ENCODE peak calls at places on chromosomes 4 and X, in four cellular contexts. X, G, B and R are unnamed samples.

GRCh38 chrX:153469811-153470410 is 465 bp downstream of the HAUS7 start:
- DNase-seq in B (no peak), G (peak; percentile 41), X (no peak), R (no peak)

GRCh38 chr4:168484626-168485025 is 4.3 kb upstream of the DDX60L start:
- DNase-seq in X (no peak), G (no peak), B (no peak), R (no peak)

GRCh38 chr4:16967722-16968121 is 69.3 kb upstream of the LDB2 start:
- DNase-seq in B (no peak), G (peak; percentile 21), X (no peak), R (no peak)

GRCh38 chr4:122584517-122584916 is 36.3 kb downstream of the IL21 start:
- DNase-seq in X (peak; percentile 25), B (no peak), G (no peak), R (no peak)

GRCh38 chrX:78042601-78043000 is 61.4 kb upstream of the PGK1 start:
- DNase-seq in X (no peak), G (no peak), B (no peak), R (no peak)

GRCh38 chr4:121876976-121877773 is 6.9 kb upstream of the BBS7 start:
- DNase-seq in G (no peak), X (no peak), B (no peak), R (no peak)

GRCh38 chr4:9984621-9985020 is 36.7 kb downstream of the SLC2A9 start:
- DNase-seq in X (no peak), G (no peak), B (no peak), R (no peak)

GRCh38 chrX:52852110-52852872 is 15.6 kb downstream of the XAGE3 start:
- DNase-seq in X (no peak), G (no peak), B (no peak), R (no peak)

GRCh38 chrX:46268429-46268828 is 276.8 kb downstream of the ZNF674 start:
- DNase-seq in X (no peak), G (peak; percentile 35), B (no peak), R (no peak)

GRCh38 chrX:108019382-108019857 is 25.4 kb upstream of the VSIG1 start:
- DNase-seq in B (no peak), X (no peak), G (no peak), R (no peak)

GRCh38 chr4:138196153-138196552 is 46.0 kb downstream of the SLC7A11 start:
- DNase-seq in B (no peak), X (no peak), G (no peak), R (no peak)

GRCh38 chr4:127622621-127622922 is 10.2 kb upstream of the INTU start:
- DNase-seq in X (no peak), B (no peak), G (peak; percentile 38), R (no peak)

GRCh38 chr4:82696117-82696516 is 102.5 kb downstream of the SCD5 start:
- DNase-seq in X (no peak), B (no peak), G (no peak), R (no peak)

GRCh38 chr4:68249434-68249833 is 3.9 kb upstream of the TMPRSS11B start:
- DNase-seq in G (no peak), X (peak; percentile 20), B (no peak), R (no peak)

GRCh38 chr4:128394778-128395177 is 107.2 kb upstream of the PGRMC2 start:
- DNase-seq in G (no peak), X (no peak), B (no peak), R (no peak)

GRCh38 chrX:110143454-110144210 is 140.7 kb downstream of the TMEM164 start:
- DNase-seq in X (no peak), G (no peak), B (no peak), R (no peak)

GRCh38 chr4:96525901-96526300 is 686.0 kb downstream of the PDHA2 start:
- DNase-seq in G (no peak), X (no peak), B (no peak), R (no peak)

GRCh38 chr4:38226170-38226569 is 266.0 kb downstream of the PTTG2 start:
- DNase-seq in X (no peak), B (no peak), G (no peak), R (no peak)

GRCh38 chrX:55033429-55033828 is 2.7 kb upstream of the ALAS2 start:
- DNase-seq in X (no peak), B (no peak), G (no peak), R (no peak)

GRCh38 chr4:155837203-155837796 is 28.8 kb downstream of the ASIC5 start:
- DNase-seq in G (no peak), B (no peak), X (no peak), R (no peak)

GRCh38 chr4:112176596-112176995 is 31.3 kb downstream of the FAM241A start:
- DNase-seq in G (no peak), X (no peak), B (no peak), R (no peak)

GRCh38 chr4:163191999-163192398 is 25.3 kb upstream of the NAF1 start:
- DNase-seq in X (no peak), G (no peak), B (no peak), R (no peak)

GRCh38 chrX:30278365-30278764 is 30.8 kb downstream of the NR0B1 start:
- DNase-seq in X (no peak), G (no peak), B (no peak), R (no peak)

GRCh38 chrX:144335402-144335801 is 451.5 kb downstream of the UBE2NL start:
- DNase-seq in G (no peak), B (no peak), X (no peak), R (no peak)

GRCh38 chr4:153154010-153154975 is 50.0 kb upstream of the TRIM2 start:
- DNase-seq in X (no peak), B (no peak), G (peak; percentile 38), R (no peak)

GRCh38 chr4:153159016-153159415 is 45.2 kb upstream of the TRIM2 start:
- DNase-seq in G (no peak), B (no peak), X (no peak), R (no peak)

GRCh38 chr4:153153339-153153851 is 50.8 kb upstream of the TRIM2 start:
- DNase-seq in X (peak; percentile 48), G (peak; percentile 41), B (peak; percentile 87), R (peak; percentile 70)

GRCh38 chr4:153159728-153160221 is 44.5 kb upstream of the TRIM2 start:
- DNase-seq in G (no peak), X (no peak), B (no peak), R (no peak)

DNA sequence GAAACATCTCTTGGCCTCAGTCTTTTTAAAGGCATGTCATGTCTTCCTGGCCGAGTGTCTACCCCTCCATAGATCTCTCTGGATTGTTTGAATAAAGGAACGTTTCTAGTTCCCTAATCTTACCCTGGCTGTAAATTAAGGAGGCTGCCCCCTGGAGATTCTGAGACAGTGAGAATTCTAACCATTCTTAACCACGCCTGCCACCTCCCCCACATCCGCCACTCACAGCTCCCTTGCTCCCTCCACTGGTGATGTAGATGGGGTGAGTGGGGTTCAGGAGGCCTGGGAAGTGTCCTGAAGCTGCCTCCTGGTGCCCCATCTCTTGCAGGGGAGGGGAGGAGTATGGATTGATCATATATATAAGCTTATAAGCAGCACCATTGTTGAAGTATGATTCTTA is 48.0 kb upstream of the TRIM2 start:
- DNase-seq in B (no peak), G (no peak), X (no peak), R (no peak)
- TF ChIP-seq CTCF in B (no peak), G (no peak), X (peak; percentile 29), R (no peak)

GRCh38 chrX:42289492-42290385 is 366.4 kb upstream of the CASK start:
- DNase-seq in B (no peak), X (no peak), G (no peak), R (no peak)
- TF ChIP-seq CTCF in B (no peak), X (no peak), G (no peak), R (no peak)

GRCh38 chr4:87103691-87104187 is 116.7 kb downstream of the KLHL8 start:
- DNase-seq in B (no peak), G (no peak), X (no peak), R (no peak)

GRCh38 chr4:87097075-87097474 is 123.3 kb downstream of the KLHL8 start:
- DNase-seq in G (no peak), X (no peak), B (no peak), R (no peak)

GRCh38 chr4:87101543-87102199 is 118.7 kb downstream of the KLHL8 start:
- DNase-seq in G (no peak), B (no peak), X (no peak), R (no peak)

GRCh38 chr4:87103086-87103485 is 117.3 kb downstream of the KLHL8 start:
- DNase-seq in G (no peak), X (no peak), B (no peak), R (no peak)

DNA sequence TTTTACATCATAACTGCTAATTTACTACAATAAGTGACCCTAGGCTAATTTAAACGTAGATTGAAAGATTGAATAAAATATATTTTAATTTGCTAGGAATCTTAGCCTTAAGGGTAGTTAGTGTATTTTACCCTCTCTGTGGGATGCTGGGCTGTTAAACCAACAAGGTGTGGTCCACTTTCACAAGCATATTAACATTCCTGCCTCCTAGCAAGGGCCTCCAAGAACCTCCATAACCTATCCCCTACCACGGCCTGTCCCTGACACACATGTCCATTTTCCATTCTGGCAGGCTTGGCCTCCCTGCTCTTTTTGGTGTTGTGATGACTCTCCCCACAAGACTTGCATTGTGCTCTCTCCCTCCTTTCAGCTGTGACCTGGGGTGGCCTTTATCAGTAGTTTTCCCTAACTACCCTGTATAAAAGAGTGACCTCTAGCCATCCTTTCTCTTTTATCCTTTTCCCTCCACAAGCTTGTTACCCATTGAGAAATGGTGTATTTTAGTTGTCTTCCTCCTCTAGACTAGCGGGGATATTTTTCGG is 120.3 kb downstream of the KLHL8 start:
- DNase-seq in G (no peak), B (no peak), X (no peak), R (no peak)
- TF ChIP-seq CTCF in G (no peak), B (no peak), X (no peak), R (no peak)

DNA sequence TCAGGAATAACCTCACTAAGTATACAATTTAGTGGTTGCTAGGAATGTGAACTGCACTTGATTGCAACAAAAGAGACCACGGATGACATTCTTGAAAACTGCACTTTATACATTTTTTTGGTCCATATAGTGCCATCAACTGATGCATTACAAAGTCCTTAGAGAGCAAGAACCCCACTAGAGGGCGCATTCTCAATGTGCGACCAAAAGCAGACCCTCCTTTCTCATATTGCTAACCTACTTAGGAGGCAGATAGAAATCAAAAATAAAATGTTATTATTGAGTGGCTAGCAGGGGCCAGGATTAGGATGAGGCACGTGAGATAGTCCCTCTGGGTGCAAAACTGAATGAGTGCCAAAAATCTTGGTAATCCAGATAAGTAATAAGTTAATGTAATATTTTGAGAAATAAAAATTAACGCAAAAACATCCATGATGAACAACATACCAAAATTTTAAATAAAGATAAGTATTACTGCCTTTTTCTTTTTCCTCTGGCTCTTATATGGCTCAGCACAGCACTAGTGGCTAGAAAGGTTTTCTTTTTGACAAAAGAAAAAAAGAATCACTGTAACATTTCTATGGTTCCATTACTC is 99.0 kb upstream of the IQCM start:
- DNase-seq in B (no peak), G (no peak), X (peak; percentile 45), R (no peak)
- TF ChIP-seq CTCF in B (peak; percentile 53), G (peak; percentile 9), X (peak; percentile 75), R (no peak)

GRCh38 chr4:25441519-25442117 is 64.6 kb downstream of the ANAPC4 start:
- DNase-seq in G (peak; percentile 75), X (peak; percentile 34), B (no peak), R (no peak)
- TF ChIP-seq CTCF in G (peak; percentile 33), X (peak; percentile 57), B (peak; percentile 64), R (no peak)